ENCODE peak calls at places on chromosomes 3 and 15, in five cellular contexts. One of them, this sample, is unnamed.

GRCh38 chr15:65653341-65653740 is 31.6 kb downstream of the SLC24A1 start:
- DNase-seq in left ventricle myocardium superior: no peak
- DNase-seq in MV-4-11: no peak
- DNase-seq in GM04504: no peak
- DNase-seq in dermis blood vessel endothelial cell: peak; percentile 24
- DNase-seq in this sample: no peak

GRCh38 chr15:69524850-69525249 is 72.2 kb downstream of the RPLP1 start:
- DNase-seq in left ventricle myocardium superior: peak; percentile 39
- DNase-seq in MV-4-11: no peak
- DNase-seq in GM04504: no peak
- DNase-seq in dermis blood vessel endothelial cell: no peak
- DNase-seq in this sample: no peak

GRCh38 chr15:49624046-49624445 is 3.2 kb downstream of the DTWD1 start:
- DNase-seq in left ventricle myocardium superior: no peak
- DNase-seq in MV-4-11: no peak
- DNase-seq in GM04504: peak; percentile 87
- DNase-seq in dermis blood vessel endothelial cell: no peak
- DNase-seq in this sample: peak; percentile 95

GRCh38 chr15:96448923-96449322 is 118.4 kb downstream of the NR2F2 start:
- DNase-seq in left ventricle myocardium superior: no peak
- DNase-seq in MV-4-11: no peak
- DNase-seq in GM04504: no peak
- DNase-seq in dermis blood vessel endothelial cell: no peak
- DNase-seq in this sample: no peak

GRCh38 chr3:8884630-8885290 is 78.5 kb downstream of the RAD18 start:
- DNase-seq in left ventricle myocardium superior: no peak
- DNase-seq in MV-4-11: no peak
- DNase-seq in GM04504: no peak
- DNase-seq in dermis blood vessel endothelial cell: no peak
- DNase-seq in this sample: no peak

GRCh38 chr3:2597615-2598014 is 498.9 kb downstream of the CNTN4 start:
- DNase-seq in left ventricle myocardium superior: no peak
- DNase-seq in MV-4-11: no peak
- DNase-seq in GM04504: no peak
- DNase-seq in dermis blood vessel endothelial cell: no peak
- DNase-seq in this sample: no peak

GRCh38 chr3:183308746-183309145 is 55.7 kb downstream of the B3GNT5 start:
- DNase-seq in left ventricle myocardium superior: no peak
- DNase-seq in MV-4-11: peak; percentile 52
- DNase-seq in GM04504: no peak
- DNase-seq in dermis blood vessel endothelial cell: no peak
- DNase-seq in this sample: no peak

GRCh38 chr3:122415104-122415744 is 638 bp downstream of the WDR5B start:
- DNase-seq in left ventricle myocardium superior: no peak
- DNase-seq in MV-4-11: no peak
- DNase-seq in GM04504: no peak
- DNase-seq in dermis blood vessel endothelial cell: peak; percentile 69
- DNase-seq in this sample: no peak

GRCh38 chr15:42059661-42060476 is 34.5 kb downstream of the PLA2G4D start:
- DNase-seq in left ventricle myocardium superior: peak; percentile 66
- DNase-seq in MV-4-11: peak; percentile 32
- DNase-seq in GM04504: no peak
- DNase-seq in dermis blood vessel endothelial cell: peak; percentile 76
- DNase-seq in this sample: no peak

GRCh38 chr3:44795197-44795596 is 33.6 kb downstream of the KIF15 start:
- DNase-seq in left ventricle myocardium superior: no peak
- DNase-seq in MV-4-11: no peak
- DNase-seq in GM04504: peak; percentile 1
- DNase-seq in dermis blood vessel endothelial cell: no peak
- DNase-seq in this sample: peak; percentile 3

GRCh38 chr3:20510396-20510795 is 324.4 kb upstream of the SGO1 start:
- DNase-seq in left ventricle myocardium superior: no peak
- DNase-seq in MV-4-11: no peak
- DNase-seq in GM04504: no peak
- DNase-seq in dermis blood vessel endothelial cell: no peak
- DNase-seq in this sample: no peak

GRCh38 chr3:11282250-11283125 is 10.3 kb downstream of the ATG7 start:
- DNase-seq in left ventricle myocardium superior: peak; percentile 57
- DNase-seq in MV-4-11: peak; percentile 15
- DNase-seq in GM04504: no peak
- DNase-seq in dermis blood vessel endothelial cell: no peak
- DNase-seq in this sample: no peak

GRCh38 chr3:128784228-128784627 is 58.2 kb downstream of the RAB7A start:
- DNase-seq in left ventricle myocardium superior: peak; percentile 79
- DNase-seq in MV-4-11: peak; percentile 36
- DNase-seq in GM04504: no peak
- DNase-seq in dermis blood vessel endothelial cell: peak; percentile 46
- DNase-seq in this sample: no peak

GRCh38 chr3:10004506-10004905 is 17.9 kb upstream of the EMC3 start:
- DNase-seq in left ventricle myocardium superior: no peak
- DNase-seq in MV-4-11: no peak
- DNase-seq in GM04504: no peak
- DNase-seq in dermis blood vessel endothelial cell: no peak
- DNase-seq in this sample: no peak

GRCh38 chr3:66582721-66583141 is 81.9 kb upstream of the LRIG1 start:
- DNase-seq in left ventricle myocardium superior: no peak
- DNase-seq in MV-4-11: peak; percentile 97
- DNase-seq in GM04504: peak; percentile 5
- DNase-seq in dermis blood vessel endothelial cell: no peak
- DNase-seq in this sample: no peak

GRCh38 chr15:78061963-78062427 is 15.5 kb downstream of the TBC1D2B start:
- DNase-seq in left ventricle myocardium superior: peak; percentile 43
- DNase-seq in MV-4-11: peak; percentile 47
- DNase-seq in GM04504: no peak
- DNase-seq in dermis blood vessel endothelial cell: no peak
- DNase-seq in this sample: no peak

GRCh38 chr3:169149349-169149890 is 514.1 kb downstream of the MECOM start:
- DNase-seq in left ventricle myocardium superior: peak; percentile 89
- DNase-seq in MV-4-11: peak; percentile 46
- DNase-seq in GM04504: peak; percentile 35
- DNase-seq in dermis blood vessel endothelial cell: peak; percentile 94
- DNase-seq in this sample: no peak

GRCh38 chr15:26294062-26294689 is 431.0 kb upstream of the ATP10A start:
- DNase-seq in left ventricle myocardium superior: peak; percentile 70
- DNase-seq in MV-4-11: no peak
- DNase-seq in GM04504: no peak
- DNase-seq in dermis blood vessel endothelial cell: no peak
- DNase-seq in this sample: no peak

GRCh38 chr15:31338318-31338878 is 11.8 kb downstream of the KLF13 start:
- DNase-seq in left ventricle myocardium superior: peak; percentile 71
- DNase-seq in MV-4-11: peak; percentile 67
- DNase-seq in GM04504: no peak
- DNase-seq in dermis blood vessel endothelial cell: no peak
- DNase-seq in this sample: no peak

GRCh38 chr3:122661633-122662032 is 19.0 kb upstream of the PARP14 start:
- DNase-seq in left ventricle myocardium superior: no peak
- DNase-seq in MV-4-11: peak; percentile 94
- DNase-seq in GM04504: no peak
- DNase-seq in dermis blood vessel endothelial cell: no peak
- DNase-seq in this sample: no peak

This sample was measured in GM04503.